ENCODE peak calls at places on chromosomes 7 and 10, in nine cellular contexts. S, C, Y, D, X, M, F, T and H are unnamed samples.

GRCh38 chr7:44213206-44213871 is 12.6 kb downstream of the YKT6 start:
- DNase-seq in S (no peak), M (no peak), C (no peak), D (no peak), T (no peak), F (no peak), X (no peak), Y (peak), H (no peak)

GRCh38 chr10:131452926-131453771 is 141.6 kb upstream of the TCERG1L start:
- DNase-seq in T (no peak), M (no peak), S (no peak), Y (no peak), X (no peak), C (no peak), D (no peak), F (no peak), H (no peak)

GRCh38 chr10:36172574-36172973 is 530.5 kb upstream of the FZD8 start:
- DNase-seq in F (no peak), C (no peak), T (no peak), Y (no peak), D (no peak), X (peak), M (no peak), S (no peak), H (no peak)

GRCh38 chr10:87635498-87636312 is 24.0 kb upstream of the PAPSS2 start:
- DNase-seq in C (no peak), M (no peak), T (no peak), D (peak), S (no peak), F (no peak), X (peak), Y (no peak), H (no peak)

GRCh38 chr7:101857358-101857794 is 40.0 kb downstream of the CUX1 start:
- DNase-seq in F (no peak), M (no peak), C (no peak), T (no peak), D (no peak), Y (no peak), X (no peak), S (no peak), H (no peak)

GRCh38 chr7:138755331-138755747 is 42.5 kb upstream of the TMEM213 start:
- DNase-seq in Y (no peak), F (no peak), C (no peak), T (no peak), D (no peak), X (no peak), S (no peak), M (no peak), H (no peak)

GRCh38 chr10:80110986-80111385 is 21.5 kb upstream of the PLAC9 start:
- DNase-seq in S (no peak), Y (no peak), M (peak), X (no peak), D (no peak), T (no peak), C (no peak), F (no peak), H (no peak)

GRCh38 chr10:114276066-114276465 is 37.0 kb downstream of the VWA2 start:
- DNase-seq in T (no peak), S (no peak), M (no peak), D (peak), F (no peak), Y (peak), C (no peak), X (no peak), H (no peak)

GRCh38 chr7:76358478-76359110 is at the start of gene YWHAG:
- DNase-seq in M (peak), T (peak), C (peak), Y (peak), X (peak), F (peak), D (peak), S (peak), H (peak)

GRCh38 chr7:33446551-33446950 is 317.2 kb downstream of the BBS9 start:
- DNase-seq in D (no peak), X (no peak), T (no peak), F (no peak), S (no peak), Y (no peak), M (no peak), C (no peak), H (no peak)

GRCh38 chr7:134547738-134548054 is 1.2 kb upstream of the AKR1B15 start:
- DNase-seq in F (peak), Y (peak), S (peak), D (peak), X (peak), T (peak), C (peak), M (peak), H (peak)

GRCh38 chr10:124605001-124605370 is 139.2 kb downstream of the FAM53B start:
- DNase-seq in X (no peak), F (no peak), T (no peak), D (no peak), C (no peak), S (no peak), M (no peak), Y (no peak), H (no peak)

GRCh38 chr7:3683886-3684539 is 383.0 kb downstream of the SDK1 start:
- DNase-seq in C (peak), T (no peak), D (no peak), X (no peak), F (no peak), Y (no peak), S (no peak), M (no peak), H (no peak)

GRCh38 chr7:102222445-102222844 is 64.2 kb upstream of the SH2B2 start:
- DNase-seq in D (no peak), M (no peak), F (no peak), S (no peak), Y (no peak), C (no peak), T (no peak), X (peak), H (no peak)

GRCh38 chr10:5390607-5391205 is 13.9 kb downstream of the TUBAL3 start:
- DNase-seq in T (no peak), C (no peak), Y (no peak), X (no peak), S (no peak), D (no peak), F (no peak), M (no peak), H (no peak)

GRCh38 chr7:73896454-73896853 is 35.5 kb downstream of the TMEM270 start:
- DNase-seq in T (no peak), D (no peak), F (no peak), X (peak), S (no peak), C (no peak), M (no peak), Y (no peak), H (no peak)

GRCh38 chr10:46106410-46107255 is 60.6 kb upstream of the MSMB start:
- DNase-seq in S (peak), C (peak), D (peak), F (peak), X (peak), M (peak), T (peak), Y (no peak), H (peak)

GRCh38 chr10:89649051-89649450 is 4.0 kb upstream of the PANK1 start:
- DNase-seq in D (no peak), C (no peak), S (no peak), Y (no peak), M (no peak), X (no peak), T (no peak), F (no peak), H (no peak)

GRCh38 chr10:78529262-78529661 is 495.6 kb downstream of the RPS24 start:
- DNase-seq in F (no peak), D (no peak), X (no peak), M (no peak), Y (no peak), T (no peak), S (no peak), C (no peak), H (no peak)

GRCh38 chr10:6847561-6847960 is 267.5 kb upstream of the PRKCQ start:
- DNase-seq in X (no peak), T (no peak), Y (no peak), C (no peak), F (no peak), S (no peak), D (no peak), M (no peak), H (no peak)

GRCh38 chr10:103502849-103503660 is 9.6 kb downstream of the NEURL1 start:
- DNase-seq in D (peak), C (no peak), T (no peak), S (no peak), X (no peak), M (no peak), Y (no peak), F (no peak), H (no peak)

GRCh38 chr10:9868499-9868898 is 1149.2 kb upstream of the CELF2 start:
- DNase-seq in M (no peak), S (no peak), D (no peak), X (no peak), T (no peak), Y (no peak), F (no peak), C (no peak), H (no peak)

GRCh38 chr7:96204601-96205000 is 117.3 kb downstream of the SLC25A13 start:
- DNase-seq in Y (no peak), C (no peak), T (no peak), S (no peak), D (no peak), M (no peak), X (no peak), F (no peak), H (no peak)

GRCh38 chr7:9691286-9691685 is 1257.9 kb downstream of the NXPH1 start:
- DNase-seq in F (no peak), M (no peak), S (no peak), Y (no peak), C (no peak), D (no peak), T (no peak), X (no peak), H (no peak)

GRCh38 chr10:58115218-58116050 is 152.3 kb downstream of the IPMK start:
- DNase-seq in T (no peak), F (no peak), Y (no peak), C (no peak), X (no peak), S (no peak), D (no peak), M (no peak), H (no peak)

GRCh38 chr10:16011548-16011947 is 151.2 kb upstream of the MINDY3 start:
- DNase-seq in Y (no peak), D (no peak), S (no peak), M (no peak), X (no peak), C (no peak), T (no peak), F (no peak), H (no peak)

GRCh38 chr10:71852335-71852937 is 1.4 kb upstream of the PSAP start:
- DNase-seq in C (peak), F (peak), T (peak), S (no peak), X (no peak), M (no peak), D (peak), Y (no peak), H (no peak)

GRCh38 chr10:3978174-3978573 is 193.2 kb upstream of the KLF6 start:
- DNase-seq in X (peak), C (no peak), Y (no peak), D (no peak), M (no peak), T (no peak), F (no peak), S (no peak), H (no peak)

GRCh38 chr7:151768805-151769188 is 108.1 kb downstream of the PRKAG2 start:
- DNase-seq in F (no peak), M (no peak), Y (no peak), X (no peak), D (no peak), T (no peak), C (no peak), S (no peak), H (no peak)

GRCh38 chr10:7470371-7470770 is 59.5 kb upstream of the SFMBT2 start:
- DNase-seq in F (no peak), X (no peak), Y (no peak), T (no peak), D (no peak), C (no peak), M (no peak), S (no peak), H (no peak)

GRCh38 chr10:130481076-130481930 is 345.1 kb downstream of the GLRX3 start:
- DNase-seq in Y (peak), X (no peak), C (no peak), T (no peak), M (no peak), S (no peak), F (no peak), D (no peak), H (no peak)

GRCh38 chr7:128408709-128409434 is 910 bp downstream of the IMPDH1 start:
- DNase-seq in T (no peak), Y (no peak), X (peak), S (no peak), D (no peak), F (no peak), M (no peak), C (no peak), H (peak)

DNA sequence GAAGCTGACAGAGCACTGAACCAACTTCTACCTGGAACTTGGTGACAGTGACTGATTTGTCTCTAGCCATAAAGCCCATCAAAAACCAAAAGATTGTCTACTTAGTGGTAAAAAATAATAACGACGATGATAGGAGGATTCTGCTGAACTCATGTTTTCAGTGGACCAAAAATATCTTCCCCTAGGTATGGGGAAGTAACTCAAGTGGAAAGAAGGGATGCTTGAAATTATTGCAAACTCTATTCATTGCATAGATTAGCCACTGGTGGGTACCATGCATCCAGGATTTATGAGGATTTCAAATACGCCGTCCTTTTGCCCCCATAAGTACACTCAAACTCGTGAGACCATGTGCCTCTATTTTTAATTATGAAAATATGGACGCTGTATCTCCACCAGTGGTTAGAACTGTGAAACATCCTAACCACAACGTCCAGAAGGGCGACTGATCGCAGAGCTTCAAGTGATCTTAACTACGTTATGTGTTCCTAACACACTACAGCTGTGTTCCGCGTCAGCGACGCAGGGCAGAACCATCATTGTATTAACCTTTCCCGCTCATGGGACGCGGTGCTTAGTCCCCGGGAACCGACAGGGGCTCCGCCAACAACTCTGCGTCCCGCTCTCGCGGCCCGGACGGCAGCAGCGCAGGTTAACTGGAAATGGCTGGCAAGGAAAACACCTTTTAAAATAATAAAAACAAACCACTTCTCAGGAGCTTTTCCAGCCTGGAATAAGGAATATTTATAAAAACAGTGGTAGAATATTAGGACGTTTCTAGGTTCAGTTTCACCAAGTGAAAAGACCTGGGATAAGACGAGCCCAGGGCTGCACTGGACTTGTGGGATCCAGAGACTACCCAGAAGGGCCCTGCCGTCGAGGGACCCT is 776 bp downstream of the PEX1 start:
- DNase-seq in Y (no peak), D (peak), T (no peak), C (peak), F (peak), S (peak), M (peak), X (peak), H (peak)
- TF ChIP-seq POLR2A in Y (no peak), D (no peak), T (no peak), C (peak), F (no peak), S (no peak), M (no peak), X (peak), H (no peak)

GRCh38 chr7:1460757-1461639 is 1.7 kb upstream of the MICALL2 start:
- DNase-seq in M (peak), F (peak), C (peak), Y (peak), T (peak), X (peak), D (peak), S (peak), H (peak)
- TF ChIP-seq POLR2A in M (peak), F (no peak), C (peak), Y (no peak), T (no peak), X (no peak), D (peak), S (no peak), H (peak)

GRCh38 chr10:68955414-68955785 is 570 bp upstream of the DDX21 start:
- DNase-seq in T (no peak), Y (no peak), M (no peak), X (no peak), S (no peak), D (no peak), F (no peak), C (peak), H (no peak)

GRCh38 chr10:68954904-68955303 is 1.1 kb upstream of the DDX21 start:
- DNase-seq in D (no peak), C (no peak), X (no peak), T (no peak), Y (no peak), F (no peak), M (no peak), S (no peak), H (no peak)

GRCh38 chr10:68957284-68957615 is 1.3 kb downstream of the DDX21 start:
- DNase-seq in S (no peak), F (no peak), T (no peak), D (no peak), C (no peak), X (no peak), Y (no peak), M (no peak), H (no peak)

GRCh38 chr10:68957654-68958053 is 1.7 kb downstream of the DDX21 start:
- DNase-seq in M (no peak), T (no peak), S (no peak), X (no peak), C (no peak), F (no peak), Y (no peak), D (no peak), H (no peak)

GRCh38 chr10:68955786-68956532 is at the start of gene DDX21:
- DNase-seq in F (peak), X (peak), Y (peak), C (peak), T (peak), S (peak), D (peak), M (peak), H (peak)
- TF ChIP-seq POLR2A in F (peak), X (peak), Y (peak), C (peak), T (peak), S (no peak), D (peak), M (peak), H (peak)

GRCh38 chr7:91264083-91264923 is at the start of gene FZD1:
- DNase-seq in C (peak), T (peak), Y (peak), D (peak), F (peak), X (peak), S (peak), M (peak), H (peak)
- TF ChIP-seq POLR2A in C (peak), T (peak), Y (peak), D (peak), F (peak), X (peak), S (no peak), M (peak), H (peak)

DNA sequence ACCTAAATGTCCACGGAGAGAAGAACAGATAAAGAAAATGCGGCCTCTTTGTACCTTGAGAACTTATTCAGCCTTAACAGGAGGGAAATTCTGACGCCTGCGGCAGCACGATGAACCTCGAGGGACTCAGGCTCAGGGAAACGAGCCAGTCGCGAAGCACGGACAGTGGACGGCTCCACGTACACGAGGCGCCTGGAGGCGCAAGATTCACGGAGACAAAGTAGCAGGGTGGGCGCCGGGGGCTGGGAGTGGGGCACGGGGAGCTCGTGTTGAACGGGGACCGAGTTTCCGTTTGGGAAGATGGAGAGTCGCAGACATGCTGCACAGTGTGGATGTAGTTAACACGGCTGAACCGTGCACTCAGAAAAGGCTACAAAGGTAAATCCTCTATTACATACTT is 13.2 kb upstream of the UTF1 start:
- DNase-seq in T (no peak), S (no peak), C (no peak), Y (no peak), F (no peak), M (no peak), X (no peak), D (no peak), H (no peak)
- TF ChIP-seq POLR2A in T (no peak), S (no peak), C (no peak), Y (no peak), F (no peak), M (no peak), X (no peak), D (no peak), H (no peak)

DNA sequence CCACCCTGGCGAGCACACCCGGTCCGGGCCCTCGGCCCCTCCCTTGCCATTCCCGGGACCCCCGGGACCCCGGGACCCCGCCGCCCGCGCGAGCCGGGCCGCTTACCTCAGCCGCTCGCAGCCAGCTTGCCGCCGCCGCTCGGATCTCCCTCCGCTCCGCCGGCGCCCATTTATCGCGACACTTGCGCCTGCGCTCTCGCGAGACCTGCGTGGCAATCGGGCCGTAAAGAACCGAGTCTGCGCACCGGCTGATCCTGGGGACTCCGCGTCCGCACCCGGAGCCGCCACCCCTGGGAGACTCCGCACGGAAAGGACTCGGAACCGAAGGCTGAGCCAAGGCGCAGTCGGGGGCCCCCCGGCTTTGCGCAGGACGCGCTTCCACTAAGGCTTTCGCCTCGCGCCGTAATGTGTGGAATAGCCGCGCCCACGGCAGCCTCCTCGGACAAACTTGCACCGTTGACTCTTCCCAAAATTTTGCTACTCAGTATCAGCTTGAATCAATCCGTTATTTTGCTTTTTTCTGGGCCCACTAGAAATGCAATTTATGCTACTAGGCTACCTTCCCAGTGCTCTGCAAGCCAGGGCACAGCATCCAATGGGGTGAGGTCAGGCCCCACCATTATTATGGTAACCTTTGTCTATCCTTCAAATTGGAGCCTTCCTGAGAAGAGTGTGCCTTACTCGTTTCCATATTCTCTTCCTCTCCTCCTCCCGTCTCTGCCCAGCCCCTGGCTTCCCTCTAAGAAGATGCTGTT is at the start of gene MAD1L1:
- DNase-seq in C (peak), Y (peak), D (peak), X (peak), T (peak), F (peak), S (peak), M (peak), H (peak)
- TF ChIP-seq POLR2A in C (peak), Y (no peak), D (no peak), X (peak), T (peak), F (peak), S (no peak), M (peak), H (peak)